ENCODE peak calls at places on chromosomes 13 and 19, in ten cellular contexts. B is uterus, X is esophagus squamous epithelium, O is heart left ventricle, E is A549, P is IMR-90, S is ovary, D is endothelial cell of umbilical vein, L is thyroid gland, V is H1. I is an unnamed sample.

GRCh38 chr19:4694211-4694987 is 24.3 kb upstream of the MYDGF start:
- DNase-seq in V (no peak), E (peak), P (peak), B (peak), L (peak), D (peak), X (peak), O (no peak), S (no peak), I (no peak)

GRCh38 chr13:110265682-110266430 is 41.1 kb downstream of the COL4A1 start:
- DNase-seq in B (no peak), V (no peak), D (peak), P (no peak), S (no peak), E (no peak), L (no peak), X (no peak), O (peak), I (no peak)

GRCh38 chr13:106522898-106523525 is 12.4 kb downstream of the EFNB2 start:
- DNase-seq in E (no peak), B (no peak), P (no peak), X (no peak), S (no peak), L (no peak), O (no peak), V (no peak), D (peak), I (no peak)

GRCh38 chr19:2282062-2282861 is at the start of gene PEAK3:
- DNase-seq in B (peak), O (peak), E (no peak), P (peak), V (no peak), X (peak), S (peak), D (peak), L (peak), I (peak)

GRCh38 chr19:16846901-16847300 is 17.7 kb downstream of the SIN3B start:
- DNase-seq in P (no peak), X (no peak), E (no peak), O (no peak), L (no peak), S (no peak), B (no peak), D (no peak), V (no peak), I (no peak)

GRCh38 chr19:5002143-5002542 is 33.2 kb downstream of the KDM4B start:
- DNase-seq in O (no peak), X (no peak), D (no peak), E (no peak), B (no peak), V (no peak), P (peak), S (no peak), L (no peak), I (no peak)

GRCh38 chr19:435707-436412 is 25.0 kb downstream of the SHC2 start:
- DNase-seq in E (no peak), X (no peak), P (no peak), O (no peak), S (no peak), V (no peak), B (no peak), L (no peak), D (no peak), I (no peak)

GRCh38 chr19:4115050-4115817 is 8.7 kb downstream of the MAP2K2 start:
- DNase-seq in X (no peak), D (no peak), E (no peak), L (no peak), B (no peak), P (no peak), O (no peak), S (no peak), V (no peak), I (peak)

GRCh38 chr19:3975144-3975543 is 4.2 kb upstream of the DAPK3 start:
- DNase-seq in S (no peak), X (no peak), V (no peak), B (no peak), P (no peak), E (no peak), L (no peak), O (no peak), D (no peak), I (no peak)

DNA sequence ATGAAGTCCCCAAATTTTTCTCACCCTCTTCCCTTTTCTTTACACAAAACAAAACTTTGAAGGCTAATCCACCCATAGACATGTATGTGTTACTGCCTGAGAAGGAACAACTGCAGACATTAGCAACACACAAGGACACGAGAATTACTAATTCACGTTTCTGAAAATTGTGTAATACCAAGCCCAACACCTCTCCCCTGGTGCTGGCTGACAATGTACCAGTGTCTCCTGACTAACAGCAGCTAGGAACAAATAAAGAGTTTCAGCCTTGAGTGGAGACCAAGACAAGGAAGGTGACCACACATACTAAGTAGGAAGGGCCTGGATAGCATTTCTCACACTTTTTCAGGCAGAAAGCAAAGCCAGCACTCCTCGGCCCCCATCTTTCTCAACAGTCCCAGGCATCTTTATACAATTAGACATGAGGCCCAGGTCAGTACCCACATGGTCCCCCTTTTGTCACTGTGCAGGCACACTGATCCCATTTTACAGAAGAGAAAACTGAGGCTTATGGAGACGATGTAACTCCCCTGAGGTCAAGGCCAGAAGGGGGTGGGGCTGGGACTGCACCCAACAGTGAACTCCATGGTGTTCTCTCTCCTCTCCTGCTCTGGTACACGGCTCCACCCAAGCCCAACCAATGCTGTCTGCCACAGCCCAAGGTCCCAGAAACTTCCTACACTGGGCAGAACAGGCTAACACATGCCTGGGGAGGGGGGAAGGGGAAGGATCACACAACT is 8.7 kb downstream of the BRD4 start:
- DNase-seq in L (peak), O (no peak), E (no peak), P (peak), V (no peak), X (no peak), B (peak), S (peak), D (no peak), I (no peak)
- TF ChIP-seq POLR2A in L (no peak), O (no peak), E (no peak), P (no peak), V (no peak), X (no peak), B (no peak), S (no peak), D (no peak), I (no peak)

GRCh38 chr19:19663292-19664120 is at the start of gene ATP13A1:
- DNase-seq in D (peak), E (peak), V (peak), B (peak), S (peak), O (peak), L (peak), X (peak), P (peak), I (peak)
- TF ChIP-seq CTCF in D (no peak), E (peak), V (peak), B (no peak), S (no peak), O (no peak), L (peak), X (peak), P (no peak), I (peak)

GRCh38 chr19:17846146-17846545 is 1.6 kb downstream of the JAK3 start:
- DNase-seq in D (no peak), V (no peak), E (no peak), B (no peak), P (no peak), L (no peak), X (no peak), O (no peak), S (no peak), I (no peak)

GRCh38 chr19:17848598-17849292 is 963 bp upstream of the JAK3 start:
- DNase-seq in S (no peak), E (no peak), O (no peak), V (no peak), L (no peak), X (no peak), B (no peak), D (no peak), P (no peak), I (no peak)

GRCh38 chr19:17843428-17843827 is 4.4 kb downstream of the JAK3 start:
- DNase-seq in L (no peak), D (no peak), X (no peak), V (no peak), O (no peak), P (no peak), S (no peak), E (no peak), B (no peak), I (no peak)

GRCh38 chr19:17843908-17844490 is 3.8 kb downstream of the JAK3 start:
- DNase-seq in E (no peak), V (no peak), D (no peak), L (no peak), P (no peak), X (no peak), O (no peak), B (no peak), S (no peak), I (no peak)

DNA sequence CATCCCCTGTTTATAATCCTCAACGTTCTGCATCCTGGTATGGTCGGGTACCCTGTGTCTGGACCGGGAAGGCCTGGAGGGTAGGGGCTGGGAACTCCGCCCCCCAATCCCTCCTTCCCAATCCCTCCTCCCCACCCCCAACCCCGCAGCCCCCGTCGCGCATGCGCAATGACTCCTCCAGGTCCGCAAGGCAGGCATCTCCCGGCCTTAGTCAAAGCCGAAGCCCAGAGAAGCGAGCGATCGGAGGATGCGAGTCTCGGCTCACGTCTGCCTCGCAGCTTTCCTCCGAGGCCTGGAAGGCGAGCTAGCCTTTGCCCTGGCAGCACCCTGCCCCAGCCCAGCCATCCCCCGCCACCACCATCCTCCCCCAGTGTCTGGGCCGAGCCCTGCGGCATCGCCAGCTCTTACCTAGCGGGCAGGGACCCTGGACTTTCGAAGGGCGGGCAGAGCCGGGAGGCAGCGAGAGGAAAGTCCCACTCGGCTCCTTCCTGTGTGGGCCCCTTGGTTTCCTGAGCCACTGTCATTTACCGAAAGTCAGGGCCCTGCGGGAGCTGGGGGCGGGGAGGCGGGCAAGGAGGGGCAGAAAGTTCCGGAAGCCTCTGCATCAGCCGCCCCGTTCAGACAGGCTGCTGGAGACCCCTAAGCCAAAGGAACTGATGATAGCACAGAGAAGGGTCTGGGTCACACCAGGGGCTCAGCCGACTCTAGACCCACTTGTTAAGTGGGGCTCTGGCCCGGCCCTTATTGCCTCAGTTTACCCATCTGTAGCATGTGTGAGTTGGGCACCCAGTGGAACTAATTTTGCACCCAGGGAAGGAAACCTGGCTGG is at the start of gene JAK3:
- DNase-seq in D (peak), E (no peak), S (peak), B (no peak), O (peak), V (peak), P (peak), X (no peak), L (peak), I (peak)
- TF ChIP-seq POLR2A in D (no peak), E (no peak), S (no peak), B (no peak), O (no peak), V (no peak), P (no peak), X (peak), L (no peak), I (no peak)

GRCh38 chr19:44576843-44577565 is 36.4 kb upstream of the IGSF23 start:
- DNase-seq in P (peak), E (peak), X (no peak), D (peak), V (no peak), S (no peak), B (no peak), L (peak), O (peak), I (peak)
- TF ChIP-seq CTCF in P (peak), E (peak), X (peak), D (peak), V (peak), S (no peak), B (peak), L (peak), O (no peak), I (peak)

DNA sequence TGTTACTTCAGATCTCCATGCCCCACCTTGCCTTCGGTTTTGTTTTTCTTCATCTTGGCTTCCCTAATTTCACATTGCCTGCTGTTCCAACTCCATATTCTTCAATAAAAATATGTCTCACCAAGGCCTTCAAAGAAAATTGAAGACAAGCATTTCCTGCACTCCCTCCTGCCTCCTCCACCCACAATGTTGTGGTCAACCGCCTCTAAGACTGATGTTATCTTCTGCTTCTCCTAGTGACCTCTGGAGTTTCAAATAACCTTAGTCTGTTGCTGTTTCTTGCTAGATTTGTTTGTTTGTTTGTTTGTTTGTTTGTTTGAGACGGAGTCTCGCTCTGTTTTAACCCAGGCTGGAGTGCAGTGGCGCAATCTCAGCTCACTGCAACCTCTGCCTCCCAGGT is 14.6 kb downstream of the PLD3 start:
- DNase-seq in E (no peak), L (no peak), B (no peak), S (no peak), O (no peak), X (no peak), D (no peak), P (no peak), V (no peak), I (no peak)
- TF ChIP-seq POLR2A in E (no peak), L (no peak), B (no peak), S (no peak), O (no peak), X (no peak), D (no peak), P (no peak), V (no peak), I (no peak)

GRCh38 chr19:38795549-38795948 is 6.5 kb downstream of the LGALS7B start:
- DNase-seq in L (no peak), S (no peak), P (no peak), B (no peak), E (no peak), D (no peak), V (no peak), O (no peak), X (no peak), I (no peak)

GRCh38 chr19:38793671-38794070 is 4.7 kb downstream of the LGALS7B start:
- DNase-seq in B (no peak), L (no peak), X (no peak), D (no peak), E (no peak), S (no peak), P (no peak), O (no peak), V (no peak), I (no peak)

GRCh38 chr19:38793186-38793585 is 4.2 kb downstream of the LGALS7B start:
- DNase-seq in S (no peak), B (no peak), O (no peak), V (no peak), L (no peak), E (no peak), X (no peak), D (no peak), P (peak), I (no peak)

GRCh38 chr19:38796154-38796553 is 7.2 kb downstream of the LGALS7B start:
- DNase-seq in E (no peak), X (no peak), B (no peak), L (no peak), P (no peak), D (no peak), O (no peak), V (no peak), S (no peak), I (no peak)

GRCh38 chr19:38792250-38793111 is 3.5 kb downstream of the LGALS7B start:
- DNase-seq in S (no peak), V (no peak), L (no peak), X (no peak), O (peak), B (no peak), P (no peak), D (no peak), E (no peak), I (no peak)
- TF ChIP-seq CTCF in S (no peak), V (peak), L (peak), X (peak), O (no peak), B (no peak), P (no peak), D (peak), E (no peak), I (peak)

GRCh38 chr19:48878219-48879024 is 6.2 kb downstream of the PPP1R15A start:
- DNase-seq in B (no peak), P (peak), L (no peak), E (no peak), D (peak), X (no peak), O (peak), S (peak), V (no peak), I (peak)
- TF ChIP-seq POLR2A in B (no peak), P (peak), L (no peak), E (no peak), D (no peak), X (no peak), O (no peak), S (no peak), V (no peak), I (no peak)

GRCh38 chr13:24625324-24625723 is 54.9 kb upstream of the ATP12A start:
- DNase-seq in P (no peak), V (no peak), D (no peak), B (no peak), L (no peak), O (no peak), E (no peak), X (no peak), S (no peak), I (no peak)
- TF ChIP-seq CTCF in P (no peak), V (no peak), D (no peak), B (no peak), L (no peak), O (no peak), E (no peak), X (no peak), S (no peak), I (no peak)

DNA sequence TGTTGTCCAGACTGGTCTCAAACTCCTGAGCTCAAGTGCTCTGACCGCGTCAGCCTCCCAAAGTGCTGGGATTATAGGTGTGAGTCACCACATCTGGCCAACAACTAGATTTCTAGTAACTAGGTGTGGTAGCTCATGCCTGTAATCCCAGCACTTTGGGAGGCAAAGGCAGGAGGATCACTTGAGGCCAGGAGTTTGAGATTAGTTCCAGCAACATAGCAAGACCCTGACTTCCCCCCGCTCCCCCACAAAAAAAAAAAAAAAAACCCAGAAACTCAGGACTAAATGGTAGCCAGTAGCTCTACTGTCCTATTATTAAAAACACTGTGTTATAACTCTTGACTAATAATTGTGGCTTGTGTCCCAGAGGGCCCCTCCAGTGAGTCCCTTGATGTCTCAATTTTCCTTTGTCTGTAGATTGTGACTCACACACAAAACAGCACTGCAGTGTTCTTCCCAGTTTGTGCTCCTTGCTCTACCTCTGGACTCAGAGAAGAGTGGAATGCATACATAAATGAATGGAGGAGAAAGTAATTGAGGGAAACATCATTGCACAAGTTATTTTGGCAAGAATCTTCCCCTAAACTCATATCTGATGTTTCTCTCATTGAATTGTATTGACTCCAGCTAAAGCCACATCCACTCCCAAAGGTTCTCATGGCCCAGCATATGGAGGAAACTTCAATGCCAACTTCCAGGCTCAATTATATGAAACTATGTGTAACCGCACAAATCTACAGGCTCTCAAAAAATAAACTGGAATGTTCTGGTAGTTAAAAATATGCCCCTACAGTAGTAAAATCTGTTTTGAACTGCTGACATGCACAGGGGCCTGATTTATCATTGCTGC is 8.8 kb downstream of the TPT1 start:
- DNase-seq in X (no peak), P (peak), E (no peak), B (no peak), V (no peak), L (no peak), S (no peak), D (peak), O (no peak), I (no peak)
- TF ChIP-seq POLR2A in X (no peak), P (peak), E (no peak), B (no peak), V (peak), L (no peak), S (no peak), D (peak), O (no peak), I (no peak)

I was measured in testis.